ENCODE peak calls at places on chromosomes 12 and 14, in nine cellular contexts. Y is fibroblast of lung, M is WERI-Rb-1, S is kidney epithelial cell, H is progenitor cell of endocrine pancreas, Q is AG04450, R is endodermal cell, G is neural crest cell, A is choroid plexus epithelial cell. B is an unnamed sample.

GRCh38 chr12:115444336-115444735 is 760.4 kb upstream of the TBX3 start:
- DNase-seq in Y (no peak), M (no peak), S (no peak), H (no peak), Q (no peak), R (no peak), G (no peak), A (no peak), B (no peak)

GRCh38 chr14:54226558-54226957 is 170.2 kb upstream of the CDKN3 start:
- DNase-seq in Y (no peak), M (no peak), S (no peak), H (no peak), Q (no peak), R (no peak), G (no peak), A (no peak), B (no peak)

GRCh38 chr14:38716871-38717270 is 386.2 kb downstream of the SEC23A start:
- DNase-seq in Y (no peak), M (no peak), S (peak), H (no peak), Q (no peak), R (no peak), G (no peak), A (no peak), B (no peak)

GRCh38 chr14:28635387-28635786 is 131.2 kb upstream of the FOXG1 start:
- DNase-seq in Y (peak), M (no peak), S (no peak), H (no peak), Q (no peak), R (no peak), G (peak), A (peak), B (peak)

GRCh38 chr12:107411792-107412535 is 273.6 kb upstream of the PWP1 start:
- DNase-seq in Y (peak), M (no peak), S (peak), H (no peak), Q (peak), R (no peak), G (no peak), A (peak), B (no peak)

GRCh38 chr12:115209230-115209629 is 525.3 kb upstream of the TBX3 start:
- DNase-seq in Y (no peak), M (no peak), S (no peak), H (no peak), Q (no peak), R (peak), G (no peak), A (no peak), B (no peak)

GRCh38 chr14:99397698-99398097 is 83.0 kb downstream of the SETD3 start:
- DNase-seq in Y (no peak), M (no peak), S (no peak), H (no peak), Q (no peak), R (no peak), G (no peak), A (no peak), B (no peak)

GRCh38 chr14:95057147-95057546 is 100.2 kb downstream of the DICER1 start:
- DNase-seq in Y (no peak), M (no peak), S (no peak), H (no peak), Q (no peak), R (no peak), G (no peak), A (no peak), B (no peak)

GRCh38 chr14:103803661-103804060 is 43.7 kb downstream of the PPP1R13B start:
- DNase-seq in Y (no peak), M (no peak), S (no peak), H (no peak), Q (no peak), R (no peak), G (no peak), A (peak), B (no peak)

GRCh38 chr14:53180272-53181221 is 27.4 kb upstream of the DDHD1 start:
- DNase-seq in Y (peak), M (peak), S (no peak), H (no peak), Q (no peak), R (peak), G (peak), A (peak), B (peak)

GRCh38 chr12:131825146-131825892 is 2.9 kb upstream of the MMP17 start:
- DNase-seq in Y (peak), M (no peak), S (no peak), H (no peak), Q (no peak), R (peak), G (no peak), A (no peak), B (no peak)

DNA sequence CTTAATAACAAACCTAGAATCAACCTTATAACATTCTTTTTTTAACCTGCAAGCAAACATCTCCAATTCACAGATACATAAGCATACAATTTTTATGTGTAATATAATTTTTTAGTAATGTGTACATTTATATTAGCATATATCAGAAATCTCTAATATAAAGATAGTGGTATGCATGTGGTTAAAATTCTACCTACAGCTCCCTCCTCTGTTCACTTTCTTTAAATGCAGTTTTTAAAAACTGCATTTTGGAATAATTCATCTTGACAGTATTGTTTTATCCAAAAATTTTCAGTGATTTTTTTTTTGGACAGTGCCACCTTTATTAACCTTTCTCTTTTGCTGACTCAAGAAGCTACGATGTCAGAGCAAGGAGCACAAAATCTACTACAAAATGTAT is 13.2 kb upstream of the RXYLT1 start:
- DNase-seq in Y (peak), M (no peak), S (no peak), H (no peak), Q (no peak), R (no peak), G (no peak), A (peak), B (no peak)
- TF ChIP-seq CTCF in Y (no peak), M (no peak), S (peak), H (no peak), Q (no peak), R (peak), G (no peak), A (peak), B (no peak)

DNA sequence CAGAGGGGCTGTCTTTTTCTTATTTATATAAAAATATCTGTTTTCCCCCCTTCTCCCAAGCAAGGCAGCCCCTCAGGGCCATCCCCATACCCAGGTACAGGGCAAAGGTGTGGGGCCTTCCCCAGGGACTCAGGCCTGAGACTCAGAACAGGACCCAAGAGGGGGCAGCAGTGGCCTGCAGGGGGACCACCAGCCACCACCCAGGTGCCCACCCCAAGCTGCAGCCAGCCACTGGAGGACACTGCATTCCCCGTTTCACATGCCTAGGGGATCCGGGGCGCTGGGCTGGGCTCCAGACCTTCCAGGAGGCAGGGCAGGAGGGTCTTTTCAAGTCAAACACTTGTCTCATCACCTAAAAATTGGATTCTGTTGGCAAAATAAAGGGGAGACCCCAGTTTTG is 83.3 kb downstream of the SCARB1 start:
- DNase-seq in Y (no peak), M (no peak), S (no peak), H (no peak), Q (no peak), R (no peak), G (no peak), A (no peak), B (no peak)
- TF ChIP-seq CTCF in Y (no peak), M (peak), S (no peak), H (no peak), Q (no peak), R (peak), G (no peak), A (no peak), B (no peak)

DNA sequence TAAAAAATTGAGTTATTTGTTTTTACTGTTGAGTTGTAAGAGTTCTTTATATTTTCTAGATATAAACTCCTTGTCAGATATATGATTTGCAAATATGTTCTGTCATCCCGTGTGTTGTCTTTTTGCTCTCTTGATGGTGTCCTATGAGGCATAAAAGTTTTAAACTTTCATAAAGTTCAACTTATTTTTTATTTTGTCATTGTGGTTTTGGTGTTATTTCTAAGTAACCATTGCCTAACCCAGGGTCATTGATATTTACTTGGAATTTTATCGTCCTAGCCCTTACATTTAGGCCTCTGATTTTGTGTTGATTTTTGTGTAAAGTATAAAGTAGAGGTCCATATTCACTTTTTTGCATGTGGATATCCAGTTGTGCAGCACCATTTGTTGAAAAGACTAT is 63.1 kb downstream of the SRGAP1 start:
- DNase-seq in Y (peak), M (no peak), S (no peak), H (no peak), Q (no peak), R (no peak), G (no peak), A (peak), B (no peak)
- TF ChIP-seq CTCF in Y (no peak), M (no peak), S (no peak), H (no peak), Q (no peak), R (no peak), G (no peak), A (no peak), B (no peak)

GRCh38 chr12:2853626-2854025 is 3.2 kb downstream of the TEX52 start:
- DNase-seq in Y (peak), M (peak), S (no peak), H (peak), Q (peak), R (peak), G (peak), A (peak), B (peak)
- TF ChIP-seq CTCF in Y (peak), M (peak), S (peak), H (peak), Q (peak), R (peak), G (peak), A (peak), B (peak)

GRCh38 chr12:92408072-92408900 is 262.6 kb upstream of the BTG1 start:
- DNase-seq in Y (peak), M (peak), S (no peak), H (no peak), Q (no peak), R (peak), G (peak), A (peak), B (peak)
- TF ChIP-seq CTCF in Y (peak), M (peak), S (peak), H (peak), Q (peak), R (peak), G (peak), A (peak), B (peak)

GRCh38 chr14:74571901-74572828 is 39.9 kb downstream of the LTBP2 start:
- DNase-seq in Y (peak), M (peak), S (peak), H (no peak), Q (peak), R (no peak), G (peak), A (peak), B (peak)
- TF ChIP-seq CTCF in Y (no peak), M (no peak), S (no peak), H (no peak), Q (no peak), R (no peak), G (no peak), A (no peak), B (no peak)

GRCh38 chr12:56334490-56334793 is 642 bp upstream of the PAN2 start:
- DNase-seq in Y (no peak), M (no peak), S (no peak), H (no peak), Q (no peak), R (no peak), G (no peak), A (no peak), B (no peak)
- TF ChIP-seq CTCF in Y (no peak), M (no peak), S (no peak), H (no peak), Q (no peak), R (no peak), G (no peak), A (no peak), B (no peak)

GRCh38 chr14:90451443-90451842 is 54.6 kb downstream of the CALM1 start:
- DNase-seq in Y (no peak), M (no peak), S (no peak), H (no peak), Q (no peak), R (no peak), G (no peak), A (no peak), B (no peak)
- TF ChIP-seq CTCF in Y (no peak), M (no peak), S (no peak), H (no peak), Q (no peak), R (no peak), G (no peak), A (no peak), B (no peak)